ENCODE peak calls at places on chromosomes 4 and X, in four cellular contexts. N, Q, J and R are unnamed samples.

GRCh38 chrX:54180403-54180802 is 2.7 kb downstream of the FAM120C start:
- DNase-seq in Q (no peak), J (no peak), N (no peak), R (no peak)

GRCh38 chr4:304987-305680 is at the start of gene ZNF732:
- DNase-seq in J (peak), Q (no peak), N (peak), R (peak)

GRCh38 chr4:109559625-109559982 is 442 bp upstream of the MCUB start:
- DNase-seq in J (no peak), Q (no peak), N (no peak), R (peak)

GRCh38 chrX:140467211-140467610 is 37.7 kb downstream of the SOX3 start:
- DNase-seq in J (no peak), N (no peak), Q (no peak), R (no peak)

GRCh38 chr4:41745292-41746024 is 3.1 kb downstream of the PHOX2B start:
- DNase-seq in J (no peak), N (no peak), Q (no peak), R (no peak)

GRCh38 chr4:177728361-177729152 is 286.3 kb upstream of the AGA start:
- DNase-seq in Q (peak), N (no peak), J (no peak), R (peak)

GRCh38 chr4:47814896-47815295 is 23.0 kb downstream of the CORIN start:
- DNase-seq in N (no peak), Q (no peak), J (no peak), R (no peak)

GRCh38 chr4:7513731-7514130 is 79.0 kb upstream of the PSAPL1 start:
- DNase-seq in N (no peak), Q (no peak), J (peak), R (no peak)

GRCh38 chrX:115561605-115562491 is 874 bp downstream of the PLS3 start:
- DNase-seq in N (peak), J (peak), Q (peak), R (peak)

GRCh38 chrX:2955838-2956237 is 26.7 kb upstream of the ARSD start:
- DNase-seq in J (no peak), N (no peak), Q (no peak), R (no peak)

GRCh38 chrX:107700317-107700774 is 72.0 kb downstream of the PRPS1 start:
- DNase-seq in J (no peak), N (no peak), Q (no peak), R (peak)

GRCh38 chr4:146846882-146847281 is 98.8 kb downstream of the TTC29 start:
- DNase-seq in N (no peak), J (no peak), Q (no peak), R (no peak)

GRCh38 chrX:103464071-103464773 is 55.1 kb downstream of the RAB40A start:
- DNase-seq in J (peak), Q (peak), N (no peak), R (peak)

GRCh38 chr4:165009493-165010227 is 22.1 kb upstream of the TRIM60 start:
- DNase-seq in Q (no peak), N (no peak), J (no peak), R (no peak)

GRCh38 chr4:73917081-73917501 is 47.9 kb downstream of the CXCL1 start:
- DNase-seq in J (no peak), N (no peak), Q (peak), R (no peak)

GRCh38 chrX:123749643-123750042 is 16.8 kb upstream of the THOC2 start:
- DNase-seq in J (no peak), N (no peak), Q (no peak), R (no peak)

GRCh38 chrX:113962338-113962737 is 621.5 kb upstream of the HTR2C start:
- DNase-seq in N (no peak), Q (no peak), J (no peak), R (no peak)

GRCh38 chr4:133802741-133803140 is 398.8 kb downstream of the PABPC4L start:
- DNase-seq in N (no peak), Q (no peak), J (no peak), R (no peak)

GRCh38 chr4:52643846-52644245 is 15.3 kb downstream of the USP46 start:
- DNase-seq in J (no peak), Q (no peak), N (peak), R (peak)

GRCh38 chr4:56731857-56732256 is 50.8 kb upstream of the HOPX start:
- DNase-seq in Q (no peak), J (no peak), N (no peak), R (no peak)

GRCh38 chrX:48937065-48937907 is 18.5 kb upstream of the PIM2 start:
- DNase-seq in N (peak), J (peak), Q (no peak), R (no peak)

GRCh38 chr4:48297447-48297846 is 27.8 kb upstream of the TEC start:
- DNase-seq in N (no peak), J (no peak), Q (no peak), R (no peak)

GRCh38 chr4:44716597-44716996 is 9.8 kb downstream of the GNPDA2 start:
- DNase-seq in Q (no peak), J (no peak), N (no peak), R (no peak)

GRCh38 chr4:105147226-105148151 is 813 bp downstream of the TET2 start:
- DNase-seq in Q (peak), N (no peak), J (peak), R (peak)

GRCh38 chr4:105146286-105147219 is at the start of gene TET2:
- DNase-seq in J (peak), N (peak), Q (peak), R (peak)

GRCh38 chr4:105149771-105150170 is 3.1 kb downstream of the TET2 start:
- DNase-seq in J (no peak), N (no peak), Q (no peak), R (no peak)

GRCh38 chr4:105145059-105145912 is 1.4 kb upstream of the TET2 start:
- DNase-seq in N (no peak), Q (no peak), J (no peak), R (no peak)

GRCh38 chr4:105145913-105146285 is 777 bp upstream of the TET2 start:
- DNase-seq in J (peak), Q (no peak), N (peak), R (peak)
- TF ChIP-seq POLR2A in J (no peak), Q (no peak), N (no peak), R (no peak)

DNA sequence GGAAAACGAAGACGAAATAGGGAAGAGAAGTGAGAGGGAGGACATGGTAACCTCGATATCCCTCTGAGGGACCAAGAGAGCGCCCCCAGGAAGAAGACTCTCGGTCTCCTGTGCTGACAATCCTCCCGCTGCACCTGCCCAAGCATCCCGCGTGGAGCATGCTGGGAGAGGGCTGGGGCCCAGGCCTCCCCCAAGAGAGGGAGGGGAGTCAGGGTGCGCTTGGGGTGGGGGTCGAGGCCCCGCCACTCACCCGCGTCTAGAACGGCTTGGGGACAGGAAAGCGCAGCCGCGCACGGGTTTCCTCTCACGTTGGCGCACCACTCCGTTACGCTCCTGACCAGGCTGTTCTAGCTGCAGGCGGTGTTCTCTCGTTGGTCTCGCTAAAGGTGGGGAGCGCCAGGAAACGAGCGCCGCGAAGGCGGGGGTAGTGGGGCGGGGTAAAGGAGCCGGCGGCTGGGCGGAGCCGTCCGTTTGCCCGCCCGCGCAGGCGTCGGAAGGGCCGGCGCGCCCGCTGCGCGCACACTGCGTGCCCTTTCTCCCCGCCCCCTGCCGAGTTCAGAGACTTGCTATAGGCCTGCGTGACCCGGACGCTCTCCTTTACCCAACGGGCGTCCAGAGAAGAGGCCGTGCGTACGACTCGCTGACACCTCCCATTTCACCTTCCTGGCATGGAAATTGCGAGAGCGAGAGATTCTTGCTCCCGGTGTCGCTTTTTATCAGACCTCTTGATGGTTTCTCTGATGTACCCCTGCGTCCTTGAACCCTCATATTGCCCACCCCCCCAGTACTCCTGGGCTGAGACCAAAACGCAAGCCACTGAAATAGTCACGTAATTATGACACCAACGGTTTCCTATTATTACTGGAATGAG is at the start of gene C1GALT1C1:
- DNase-seq in N (peak), Q (peak), J (peak), R (peak)
- TF ChIP-seq CTCF in N (no peak), Q (peak), J (no peak), R (no peak)

DNA sequence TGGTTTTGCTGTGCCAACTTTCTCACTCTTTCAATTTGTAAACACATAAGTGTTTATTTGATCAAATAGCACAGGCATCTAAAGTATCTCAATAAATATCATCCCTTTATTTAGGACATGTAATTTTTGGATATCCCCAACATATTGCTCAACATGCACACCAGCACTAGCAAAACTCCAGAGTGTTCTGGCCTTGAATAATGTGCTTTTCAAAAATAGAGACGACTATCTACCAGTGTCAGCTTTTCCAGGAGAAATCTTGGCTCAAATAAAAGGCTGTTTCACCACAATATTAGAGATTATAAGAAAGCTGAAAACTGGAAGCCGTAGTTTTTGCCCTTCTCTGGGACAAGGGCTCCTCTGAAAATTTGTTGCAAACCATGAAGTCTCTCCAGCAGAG is 67.0 kb downstream of the MAOB start:
- DNase-seq in J (no peak), N (no peak), Q (no peak), R (no peak)
- H3K27ac ChIP-seq in J (no peak), N (no peak), Q (no peak), R (no peak)

DNA sequence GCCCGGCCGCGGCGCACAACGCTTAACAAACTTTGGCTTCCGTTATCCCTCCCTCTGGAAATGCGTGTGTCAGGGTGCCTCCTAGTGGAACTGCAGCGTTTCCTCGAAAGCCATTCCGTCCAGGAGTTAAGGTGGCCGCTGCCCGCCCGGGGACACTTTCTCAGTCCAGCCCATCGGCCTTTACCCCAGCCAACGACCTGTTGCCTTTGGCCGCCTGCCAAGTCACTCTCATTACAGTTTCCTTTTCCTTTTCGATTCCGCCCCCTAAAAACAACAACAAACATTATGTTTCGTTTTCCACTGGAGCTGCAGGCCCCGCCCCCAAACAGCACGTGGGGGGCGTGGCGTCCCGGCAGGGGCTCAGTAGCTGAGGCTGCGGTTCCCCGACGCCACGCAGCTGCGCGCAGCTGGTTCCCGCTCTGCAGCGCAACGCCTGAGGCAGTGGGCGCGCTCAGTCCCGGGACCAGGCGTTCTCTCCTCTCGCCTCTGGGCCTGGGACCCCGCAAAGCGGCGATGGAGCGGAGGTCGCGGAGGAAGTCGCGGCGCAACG is at the start of gene HERC5:
- DNase-seq in Q (peak), J (peak), N (peak), R (peak)
- TF ChIP-seq POLR2A in Q (no peak), J (peak), N (no peak), R (peak)

DNA sequence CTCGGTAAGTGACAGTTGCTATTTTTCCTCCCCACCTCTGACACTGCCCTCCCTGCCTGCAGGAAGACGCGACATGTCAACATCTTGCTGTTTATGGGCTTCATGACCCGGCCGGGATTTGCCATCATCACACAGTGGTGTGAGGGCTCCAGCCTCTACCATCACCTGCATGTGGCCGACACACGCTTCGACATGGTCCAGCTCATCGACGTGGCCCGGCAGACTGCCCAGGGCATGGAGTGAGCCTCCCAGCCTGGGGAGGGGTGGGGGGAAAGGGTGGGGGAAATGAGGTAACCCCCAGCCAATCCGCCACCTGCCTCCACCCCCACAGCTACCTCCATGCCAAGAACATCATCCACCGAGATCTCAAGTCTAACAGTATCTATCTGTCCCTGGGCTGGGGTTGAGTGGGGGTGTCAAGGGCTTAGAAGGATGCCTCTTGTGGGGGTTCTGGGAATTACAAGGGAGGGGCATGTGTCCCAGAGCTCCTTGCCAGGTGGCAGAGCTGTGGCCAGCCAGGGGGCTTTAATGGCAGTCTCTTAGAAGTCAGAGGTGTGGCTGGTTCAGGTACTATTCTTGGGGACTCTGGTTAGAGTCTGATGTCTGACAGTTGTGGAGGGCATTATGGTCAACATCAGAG is 7.8 kb downstream of the ARAF start:
- DNase-seq in N (no peak), Q (peak), J (no peak), R (peak)
- TF ChIP-seq CTCF in N (no peak), Q (no peak), J (no peak), R (peak)